ENCODE peak calls at places on chromosomes 11 and 22, in five cellular contexts. One of them, this sample, is unnamed.
A peak's percentile ranks its signal among the peaks of the same experiment; 100 is the strongest.

GRCh38 chr22:49101225-49101624 is 726.4 kb downstream of the BRD1 start:
- DNase-seq in activated CD8-positive, alpha-beta memory T cell treated with anti-CD3 and anti-CD28 coated beads, Interleukin-2, amount 50 U/mL, for 48 hours: no peak
- DNase-seq in WERI-Rb-1: no peak
- DNase-seq in breast epithelium: no peak
- DNase-seq in uterus: no peak
- DNase-seq in this sample: no peak

GRCh38 chr11:110984147-110984546 is 261.4 kb upstream of the POU2AF2 start:
- DNase-seq in uterus: no peak
- DNase-seq in WERI-Rb-1: no peak
- DNase-seq in breast epithelium: no peak
- DNase-seq in activated CD8-positive, alpha-beta memory T cell treated with anti-CD3 and anti-CD28 coated beads, Interleukin-2, amount 50 U/mL, for 48 hours: no peak
- DNase-seq in this sample: no peak

GRCh38 chr11:1336836-1337646 is 27.6 kb upstream of the TOLLIP start:
- DNase-seq in activated CD8-positive, alpha-beta memory T cell treated with anti-CD3 and anti-CD28 coated beads, Interleukin-2, amount 50 U/mL, for 48 hours: peak; percentile 76
- DNase-seq in WERI-Rb-1: no peak
- DNase-seq in uterus: peak; percentile 65
- DNase-seq in breast epithelium: peak; percentile 50
- DNase-seq in this sample: no peak

GRCh38 chr11:131912127-131912526 is 541.7 kb downstream of the NTM start:
- DNase-seq in uterus: no peak
- DNase-seq in breast epithelium: no peak
- DNase-seq in activated CD8-positive, alpha-beta memory T cell treated with anti-CD3 and anti-CD28 coated beads, Interleukin-2, amount 50 U/mL, for 48 hours: no peak
- DNase-seq in WERI-Rb-1: no peak
- DNase-seq in this sample: no peak

GRCh38 chr11:58905716-58906547 is 33.4 kb upstream of the GLYATL1 start:
- DNase-seq in WERI-Rb-1: peak; percentile 79
- DNase-seq in breast epithelium: peak; percentile 73
- DNase-seq in activated CD8-positive, alpha-beta memory T cell treated with anti-CD3 and anti-CD28 coated beads, Interleukin-2, amount 50 U/mL, for 48 hours: no peak
- DNase-seq in uterus: peak; percentile 21
- DNase-seq in this sample: peak; percentile 89

GRCh38 chr11:113338730-113339129 is 24.3 kb downstream of the TTC12 start:
- DNase-seq in WERI-Rb-1: peak; percentile 57
- DNase-seq in breast epithelium: no peak
- DNase-seq in uterus: no peak
- DNase-seq in activated CD8-positive, alpha-beta memory T cell treated with anti-CD3 and anti-CD28 coated beads, Interleukin-2, amount 50 U/mL, for 48 hours: no peak
- DNase-seq in this sample: no peak

GRCh38 chr11:60459345-60459744 is 3.7 kb downstream of the MS4A1 start:
- DNase-seq in uterus: no peak
- DNase-seq in WERI-Rb-1: no peak
- DNase-seq in activated CD8-positive, alpha-beta memory T cell treated with anti-CD3 and anti-CD28 coated beads, Interleukin-2, amount 50 U/mL, for 48 hours: no peak
- DNase-seq in breast epithelium: no peak
- DNase-seq in this sample: no peak

GRCh38 chr22:48753381-48753730 is 1074.3 kb downstream of the BRD1 start:
- DNase-seq in breast epithelium: no peak
- DNase-seq in uterus: no peak
- DNase-seq in WERI-Rb-1: no peak
- DNase-seq in activated CD8-positive, alpha-beta memory T cell treated with anti-CD3 and anti-CD28 coated beads, Interleukin-2, amount 50 U/mL, for 48 hours: no peak
- DNase-seq in this sample: peak; percentile 77

GRCh38 chr22:37254206-37254866 is 10.3 kb upstream of the RAC2 start:
- DNase-seq in uterus: no peak
- DNase-seq in breast epithelium: no peak
- DNase-seq in WERI-Rb-1: no peak
- DNase-seq in activated CD8-positive, alpha-beta memory T cell treated with anti-CD3 and anti-CD28 coated beads, Interleukin-2, amount 50 U/mL, for 48 hours: peak; percentile 33
- DNase-seq in this sample: no peak

GRCh38 chr11:44596541-44597276 is 31.2 kb downstream of the CD82 start:
- DNase-seq in breast epithelium: no peak
- DNase-seq in activated CD8-positive, alpha-beta memory T cell treated with anti-CD3 and anti-CD28 coated beads, Interleukin-2, amount 50 U/mL, for 48 hours: peak; percentile 73
- DNase-seq in uterus: no peak
- DNase-seq in WERI-Rb-1: peak; percentile 28
- DNase-seq in this sample: no peak

GRCh38 chr11:128800871-128801417 is 66.2 kb downstream of the KCNJ1 start:
- DNase-seq in breast epithelium: no peak
- DNase-seq in uterus: no peak
- DNase-seq in activated CD8-positive, alpha-beta memory T cell treated with anti-CD3 and anti-CD28 coated beads, Interleukin-2, amount 50 U/mL, for 48 hours: no peak
- DNase-seq in WERI-Rb-1: no peak
- DNase-seq in this sample: no peak

GRCh38 chr11:117658809-117659208 is 138.2 kb downstream of the DSCAML1 start:
- DNase-seq in breast epithelium: no peak
- DNase-seq in activated CD8-positive, alpha-beta memory T cell treated with anti-CD3 and anti-CD28 coated beads, Interleukin-2, amount 50 U/mL, for 48 hours: no peak
- DNase-seq in uterus: no peak
- DNase-seq in WERI-Rb-1: no peak
- DNase-seq in this sample: no peak

GRCh38 chr11:32374261-32374711 is 61.1 kb downstream of the WT1 start:
- DNase-seq in activated CD8-positive, alpha-beta memory T cell treated with anti-CD3 and anti-CD28 coated beads, Interleukin-2, amount 50 U/mL, for 48 hours: peak; percentile 71
- DNase-seq in WERI-Rb-1: peak; percentile 65
- DNase-seq in uterus: no peak
- DNase-seq in breast epithelium: no peak
- DNase-seq in this sample: no peak

GRCh38 chr22:24593810-24594568 is 1.1 kb upstream of the LRRC75B start:
- DNase-seq in uterus: no peak
- DNase-seq in WERI-Rb-1: no peak
- DNase-seq in breast epithelium: peak; percentile 60
- DNase-seq in activated CD8-positive, alpha-beta memory T cell treated with anti-CD3 and anti-CD28 coated beads, Interleukin-2, amount 50 U/mL, for 48 hours: no peak
- DNase-seq in this sample: no peak

GRCh38 chr11:16336721-16337120 is 19.6 kb downstream of the SOX6 start:
- DNase-seq in uterus: no peak
- DNase-seq in activated CD8-positive, alpha-beta memory T cell treated with anti-CD3 and anti-CD28 coated beads, Interleukin-2, amount 50 U/mL, for 48 hours: no peak
- DNase-seq in breast epithelium: no peak
- DNase-seq in WERI-Rb-1: no peak
- DNase-seq in this sample: no peak

GRCh38 chr11:134628426-134628825 is 216.4 kb upstream of the B3GAT1 start:
- DNase-seq in WERI-Rb-1: no peak
- DNase-seq in breast epithelium: no peak
- DNase-seq in activated CD8-positive, alpha-beta memory T cell treated with anti-CD3 and anti-CD28 coated beads, Interleukin-2, amount 50 U/mL, for 48 hours: no peak
- DNase-seq in uterus: no peak
- DNase-seq in this sample: peak; percentile 59

GRCh38 chr11:61701298-61701993 is 21.3 kb downstream of the DAGLA start:
- DNase-seq in uterus: no peak
- DNase-seq in activated CD8-positive, alpha-beta memory T cell treated with anti-CD3 and anti-CD28 coated beads, Interleukin-2, amount 50 U/mL, for 48 hours: no peak
- DNase-seq in WERI-Rb-1: peak; percentile 81
- DNase-seq in breast epithelium: no peak
- DNase-seq in this sample: no peak

GRCh38 chr11:1514349-1515061 is 27.9 kb upstream of the MOB2 start:
- DNase-seq in breast epithelium: no peak
- DNase-seq in uterus: peak; percentile 61
- DNase-seq in activated CD8-positive, alpha-beta memory T cell treated with anti-CD3 and anti-CD28 coated beads, Interleukin-2, amount 50 U/mL, for 48 hours: no peak
- DNase-seq in WERI-Rb-1: no peak
- DNase-seq in this sample: no peak

GRCh38 chr11:7575841-7576451 is 62.1 kb downstream of the PPFIBP2 start:
- DNase-seq in activated CD8-positive, alpha-beta memory T cell treated with anti-CD3 and anti-CD28 coated beads, Interleukin-2, amount 50 U/mL, for 48 hours: peak; percentile 69
- DNase-seq in breast epithelium: peak; percentile 55
- DNase-seq in WERI-Rb-1: no peak
- DNase-seq in uterus: no peak
- DNase-seq in this sample: peak; percentile 86

GRCh38 chr11:46529086-46529905 is 64.5 kb downstream of the AMBRA1 start:
- DNase-seq in WERI-Rb-1: peak; percentile 79
- DNase-seq in uterus: peak; percentile 30
- DNase-seq in activated CD8-positive, alpha-beta memory T cell treated with anti-CD3 and anti-CD28 coated beads, Interleukin-2, amount 50 U/mL, for 48 hours: peak; percentile 86
- DNase-seq in breast epithelium: peak; percentile 35
- DNase-seq in this sample: peak; percentile 85

GRCh38 chr11:78254263-78254662 is 65.5 kb downstream of the USP35 start:
- DNase-seq in WERI-Rb-1: no peak
- DNase-seq in breast epithelium: no peak
- DNase-seq in activated CD8-positive, alpha-beta memory T cell treated with anti-CD3 and anti-CD28 coated beads, Interleukin-2, amount 50 U/mL, for 48 hours: no peak
- DNase-seq in uterus: no peak
- DNase-seq in this sample: no peak

GRCh38 chr22:20206709-20207215 is 55.9 kb upstream of the CCDC188 start:
- DNase-seq in uterus: no peak
- DNase-seq in activated CD8-positive, alpha-beta memory T cell treated with anti-CD3 and anti-CD28 coated beads, Interleukin-2, amount 50 U/mL, for 48 hours: peak; percentile 56
- DNase-seq in WERI-Rb-1: no peak
- DNase-seq in breast epithelium: no peak
- DNase-seq in this sample: no peak

GRCh38 chr11:42066113-42066512 is 606.7 kb upstream of the LRRC4C start:
- DNase-seq in breast epithelium: no peak
- DNase-seq in activated CD8-positive, alpha-beta memory T cell treated with anti-CD3 and anti-CD28 coated beads, Interleukin-2, amount 50 U/mL, for 48 hours: no peak
- DNase-seq in uterus: no peak
- DNase-seq in WERI-Rb-1: no peak
- DNase-seq in this sample: no peak

GRCh38 chr22:18104566-18104965 is 6.0 kb upstream of the TUBA8 start:
- DNase-seq in uterus: no peak
- DNase-seq in activated CD8-positive, alpha-beta memory T cell treated with anti-CD3 and anti-CD28 coated beads, Interleukin-2, amount 50 U/mL, for 48 hours: no peak
- DNase-seq in WERI-Rb-1: no peak
- DNase-seq in breast epithelium: no peak
- DNase-seq in this sample: no peak

GRCh38 chr22:48239461-48240164 is 1477.2 kb downstream of the TBC1D22A start:
- DNase-seq in WERI-Rb-1: no peak
- DNase-seq in activated CD8-positive, alpha-beta memory T cell treated with anti-CD3 and anti-CD28 coated beads, Interleukin-2, amount 50 U/mL, for 48 hours: no peak
- DNase-seq in uterus: no peak
- DNase-seq in breast epithelium: no peak
- DNase-seq in this sample: peak; percentile 76

GRCh38 chr11:34650528-34650927 is 29.6 kb downstream of the EHF start:
- DNase-seq in activated CD8-positive, alpha-beta memory T cell treated with anti-CD3 and anti-CD28 coated beads, Interleukin-2, amount 50 U/mL, for 48 hours: peak; percentile 80
- DNase-seq in uterus: no peak
- DNase-seq in WERI-Rb-1: no peak
- DNase-seq in breast epithelium: peak; percentile 57
- DNase-seq in this sample: no peak

GRCh38 chr11:112292785-112293407 is 32.2 kb upstream of the PLET1 start:
- DNase-seq in WERI-Rb-1: no peak
- DNase-seq in breast epithelium: peak; percentile 80
- DNase-seq in uterus: no peak
- DNase-seq in activated CD8-positive, alpha-beta memory T cell treated with anti-CD3 and anti-CD28 coated beads, Interleukin-2, amount 50 U/mL, for 48 hours: no peak
- DNase-seq in this sample: no peak

GRCh38 chr11:15800121-15800800 is 556.1 kb downstream of the SOX6 start:
- DNase-seq in uterus: no peak
- DNase-seq in breast epithelium: peak; percentile 44
- DNase-seq in activated CD8-positive, alpha-beta memory T cell treated with anti-CD3 and anti-CD28 coated beads, Interleukin-2, amount 50 U/mL, for 48 hours: peak; percentile 54
- DNase-seq in WERI-Rb-1: no peak
- DNase-seq in this sample: no peak

GRCh38 chr22:47805394-47805935 is 1043.0 kb downstream of the TBC1D22A start:
- DNase-seq in uterus: no peak
- DNase-seq in WERI-Rb-1: no peak
- DNase-seq in activated CD8-positive, alpha-beta memory T cell treated with anti-CD3 and anti-CD28 coated beads, Interleukin-2, amount 50 U/mL, for 48 hours: peak; percentile 4
- DNase-seq in breast epithelium: peak; percentile 8
- DNase-seq in this sample: peak; percentile 60